ENCODE peak calls at places on chromosomes 16 and 17, in eight cellular contexts. K is type B pancreatic cell, O is glutamatergic neuron, V is Caco-2, C is endothelial cell of umbilical vein, U is neural progenitor cell, P is nephron progenitor cell, J is OCI-LY7. R is an unnamed sample.

GRCh38 chr16:56547949-56548567 is 16.8 kb upstream of the MT4 start:
- DNase-seq in J (no peak), U (no peak), O (no peak), P (no peak), C (no peak), V (no peak), K (no peak), R (no peak)

GRCh38 chr16:71557954-71558582 is 18.8 kb downstream of the TAT start:
- DNase-seq in U (no peak), C (no peak), J (no peak), P (no peak), O (no peak), V (no peak), K (no peak), R (no peak)

GRCh38 chr17:38602862-38603785 is 2.6 kb downstream of the SRCIN1 start:
- DNase-seq in J (no peak), V (no peak), C (no peak), O (no peak), K (no peak), U (peak; percentile 43), P (no peak), R (no peak)

GRCh38 chr17:74514632-74515035 is 16.6 kb downstream of the CD300LB start:
- DNase-seq in J (no peak), K (no peak), U (no peak), P (no peak), O (no peak), C (no peak), V (peak; percentile 51), R (no peak)

GRCh38 chr16:47728229-47728628 is 267.1 kb downstream of the PHKB start:
- DNase-seq in C (peak; percentile 6), U (no peak), J (peak; percentile 46), O (no peak), P (no peak), K (no peak), V (no peak), R (no peak)

GRCh38 chr17:80599546-80600305 is 55.1 kb downstream of the RPTOR start:
- DNase-seq in U (no peak), P (no peak), J (no peak), O (no peak), V (peak; percentile 92), K (no peak), C (no peak), R (no peak)

GRCh38 chr17:17684901-17685774 is 3.9 kb downstream of the RAI1 start:
- DNase-seq in K (no peak), U (no peak), O (no peak), J (no peak), V (no peak), C (peak; percentile 30), P (no peak), R (no peak)

GRCh38 chr16:57475711-57476339 is 10.5 kb downstream of the DOK4 start:
- DNase-seq in C (peak; percentile 56), U (peak; percentile 89), J (peak; percentile 80), P (peak; percentile 85), K (no peak), O (peak; percentile 83), V (peak; percentile 69), R (peak; percentile 73)

GRCh38 chr17:7428557-7428956 is at the start of gene SPEM3:
- DNase-seq in J (no peak), P (no peak), V (no peak), O (no peak), C (no peak), U (no peak), K (no peak), R (no peak)

GRCh38 chr17:76611747-76612143 is 26.1 kb upstream of the ST6GALNAC2 start:
- DNase-seq in P (no peak), C (no peak), U (no peak), O (no peak), K (no peak), J (no peak), V (no peak), R (no peak)

GRCh38 chr17:45144199-45145034 is 3.9 kb upstream of the HEXIM1 start:
- DNase-seq in K (no peak), P (no peak), O (peak; percentile 31), J (no peak), V (no peak), U (peak; percentile 43), C (no peak), R (no peak)

GRCh38 chr17:68498479-68499326 is 13.5 kb upstream of the PRKAR1A start:
- DNase-seq in J (peak; percentile 52), P (no peak), V (no peak), C (peak; percentile 18), O (no peak), K (no peak), U (no peak), R (no peak)

GRCh38 chr17:50556803-50557202 is 3.7 kb upstream of the CACNA1G start:
- DNase-seq in P (no peak), J (no peak), U (no peak), O (no peak), C (no peak), K (no peak), V (no peak), R (no peak)

GRCh38 chr16:10970065-10970464 is 25.7 kb downstream of the CLEC16A start:
- DNase-seq in C (no peak), V (no peak), O (no peak), K (no peak), U (no peak), J (no peak), P (no peak), R (no peak)

GRCh38 chr17:56975656-56976055 is 2.3 kb upstream of the SCPEP1 start:
- DNase-seq in U (no peak), O (no peak), P (no peak), V (no peak), C (no peak), K (no peak), J (no peak), R (no peak)

GRCh38 chr16:27704252-27704651 is 154.3 kb downstream of the KATNIP start:
- DNase-seq in K (no peak), O (no peak), C (peak; percentile 87), J (no peak), P (no peak), V (no peak), U (no peak), R (no peak)

GRCh38 chr17:53844476-53845107 is 21.9 kb downstream of the KIF2B start:
- DNase-seq in C (no peak), O (no peak), U (no peak), K (no peak), P (no peak), J (no peak), V (no peak), R (no peak)

GRCh38 chr16:20870122-20870521 is 30.0 kb downstream of the DCUN1D3 start:
- DNase-seq in O (no peak), K (no peak), U (no peak), P (no peak), J (no peak), V (no peak), C (no peak), R (no peak)

DNA sequence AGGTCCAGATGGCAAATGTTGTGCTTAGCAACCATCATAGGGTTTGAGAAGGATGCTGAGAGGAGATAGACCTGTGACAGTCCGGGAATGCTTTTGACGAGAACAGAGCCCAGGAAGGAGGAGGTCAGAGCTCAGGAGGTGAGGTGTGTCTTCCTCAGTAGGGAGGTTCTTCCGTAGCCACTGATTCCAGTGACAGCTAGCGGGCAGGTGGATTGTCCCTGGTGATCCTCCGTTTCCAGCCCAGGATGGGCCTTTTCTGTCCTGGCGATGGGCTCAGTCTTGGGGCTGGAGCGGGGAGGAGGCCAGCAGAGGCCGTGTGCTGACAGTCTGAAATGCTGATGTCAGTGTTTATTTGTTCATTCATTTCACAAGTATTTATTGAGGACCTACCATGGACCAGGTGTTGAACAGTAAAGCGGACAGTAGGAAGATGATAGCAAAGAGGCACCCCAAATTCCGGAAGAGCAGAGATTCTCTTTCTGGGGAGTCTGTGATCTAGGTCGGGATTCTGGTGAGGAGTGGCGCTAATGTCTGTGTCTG is 38.8 kb downstream of the KIAA0513 start:
- DNase-seq in U (no peak), V (no peak), C (no peak), K (no peak), J (no peak), O (no peak), P (no peak), R (no peak)
- TF ChIP-seq CTCF in U (no peak), V (no peak), C (no peak), K (no peak), J (no peak), O (no peak), P (no peak), R (no peak)

GRCh38 chr17:20230924-20231323 is 221.8 kb downstream of the SPECC1 start:
- DNase-seq in O (no peak), U (no peak), P (no peak), V (no peak), K (no peak), J (no peak), C (no peak), R (no peak)

GRCh38 chr17:20234266-20234665 is 225.1 kb downstream of the SPECC1 start:
- DNase-seq in J (no peak), P (no peak), U (no peak), O (no peak), K (no peak), V (no peak), C (no peak), R (no peak)

GRCh38 chr17:20232611-20233010 is 223.5 kb downstream of the SPECC1 start:
- DNase-seq in J (no peak), K (no peak), O (no peak), V (no peak), U (no peak), C (no peak), P (no peak), R (no peak)

GRCh38 chr17:20236586-20237227 is 227.5 kb downstream of the SPECC1 start:
- DNase-seq in K (no peak), U (no peak), O (no peak), J (no peak), C (no peak), P (no peak), V (no peak), R (no peak)

DNA sequence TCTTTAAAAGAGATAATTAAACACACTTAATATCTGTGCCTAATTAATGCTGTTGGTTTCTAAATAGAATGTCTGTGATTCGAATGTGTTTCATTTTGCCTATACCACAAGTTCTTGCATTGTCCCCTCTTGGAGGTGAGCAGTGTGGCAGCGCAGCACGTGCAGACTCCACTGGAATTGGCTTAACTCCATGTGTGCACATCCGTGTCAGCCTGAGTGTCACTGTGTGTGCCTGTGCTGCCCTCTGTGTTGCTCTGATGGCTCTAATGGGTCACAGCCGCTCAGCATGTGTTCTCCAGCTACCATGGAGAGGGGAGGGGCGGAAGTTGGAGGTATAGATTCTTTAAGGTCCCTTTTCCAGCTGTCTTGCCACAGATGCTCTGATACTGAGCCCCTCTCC is 226.6 kb downstream of the SPECC1 start:
- DNase-seq in P (no peak), J (no peak), U (no peak), K (no peak), O (peak; percentile 39), C (no peak), V (no peak), R (no peak)
- TF ChIP-seq CTCF in P (no peak), J (no peak), U (no peak), K (no peak), O (no peak), C (no peak), V (no peak), R (no peak)

GRCh38 chr16:55120408-55120807 is 189.7 kb downstream of the IRX5 start:
- DNase-seq in O (no peak), V (peak; percentile 48), J (no peak), K (no peak), U (peak; percentile 33), C (no peak), P (no peak), R (no peak)
- TF ChIP-seq CTCF in O (no peak), V (no peak), J (no peak), K (peak; percentile 41), U (peak; percentile 39), C (no peak), P (peak; percentile 15), R (peak; percentile 21)

GRCh38 chr16:49698416-49698815 is 157.5 kb downstream of the ZNF423 start:
- DNase-seq in V (no peak), J (no peak), C (peak; percentile 54), O (peak; percentile 73), U (peak; percentile 41), P (peak; percentile 38), K (no peak), R (no peak)
- TF ChIP-seq CTCF in V (no peak), J (no peak), C (no peak), O (no peak), U (no peak), P (no peak), K (no peak), R (no peak)